ENCODE peak calls at places on chromosomes 16 and 17, in six cellular contexts. G is IMR-90, J is bronchial epithelial cell, H is heart right ventricle, B is hepatocyte, V is fibroblast of lung. U is an unnamed sample.

GRCh38 chr16:27748868-27749546 is 199.1 kb downstream of the KATNIP start:
- DNase-seq in G (peak), J (peak), H (no peak), B (peak), V (peak), U (no peak)

GRCh38 chr17:57675427-57675826 is 69.7 kb downstream of the CCDC182 start:
- DNase-seq in G (no peak), J (no peak), H (no peak), B (no peak), V (no peak), U (no peak)

GRCh38 chr17:38893612-38894011 is 23.8 kb downstream of the LASP1 start:
- DNase-seq in G (no peak), J (no peak), H (peak), B (no peak), V (no peak), U (no peak)

GRCh38 chr16:87789437-87790277 is 23.9 kb upstream of the KLHDC4 start:
- DNase-seq in G (peak), J (peak), H (no peak), B (peak), V (peak), U (no peak)

GRCh38 chr17:16512011-16512410 is 20.0 kb upstream of the LRRC75A start:
- DNase-seq in G (no peak), J (no peak), H (no peak), B (no peak), V (no peak), U (no peak)

GRCh38 chr17:73308017-73308823 is 3.6 kb downstream of the CDC42EP4 start:
- DNase-seq in G (peak), J (peak), H (peak), B (peak), V (peak), U (no peak)

GRCh38 chr17:43877031-43877430 is 30.1 kb downstream of the CD300LG start:
- DNase-seq in G (no peak), J (no peak), H (no peak), B (no peak), V (no peak), U (no peak)

GRCh38 chr17:49434821-49435581 is 20.3 kb upstream of the PHB1 start:
- DNase-seq in G (peak), J (peak), H (no peak), B (peak), V (peak), U (no peak)

GRCh38 chr17:50697663-50698272 is 9.9 kb downstream of the ANKRD40 start:
- DNase-seq in G (no peak), J (no peak), H (no peak), B (no peak), V (no peak), U (no peak)

GRCh38 chr16:77951788-77952187 is 70.6 kb upstream of the CLEC3A start:
- DNase-seq in G (no peak), J (peak), H (no peak), B (peak), V (no peak), U (peak)

GRCh38 chr16:87570938-87571867 is 31.1 kb upstream of the JPH3 start:
- DNase-seq in G (peak), J (peak), H (peak), B (peak), V (peak), U (no peak)

GRCh38 chr17:27241346-27241946 is 52.5 kb upstream of the WSB1 start:
- DNase-seq in G (peak), J (peak), H (no peak), B (peak), V (no peak), U (no peak)

GRCh38 chr17:7354262-7354781 is 634 bp upstream of the TMEM95 start:
- DNase-seq in G (peak), J (peak), H (no peak), B (peak), V (peak), U (no peak)

DNA sequence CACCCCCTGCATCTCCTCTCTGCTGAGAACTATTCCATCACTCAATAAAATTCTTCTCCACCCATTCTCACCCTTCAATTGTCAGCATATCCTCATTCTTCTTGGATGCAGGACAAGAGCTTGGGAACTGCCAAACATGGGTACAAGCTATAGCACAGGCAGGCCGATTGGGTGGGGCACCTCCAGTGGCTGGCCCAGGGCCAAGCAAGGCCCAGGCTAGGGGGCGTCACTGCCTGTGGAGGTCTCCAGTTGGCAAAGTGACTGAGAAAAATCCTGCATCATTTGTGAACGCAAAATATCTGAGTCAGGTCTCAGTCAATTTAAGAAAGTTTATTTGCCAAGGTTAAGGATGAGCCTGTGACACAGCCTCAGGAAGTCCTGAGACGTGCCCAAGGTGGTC is 21.7 kb upstream of the DHRS7B start:
- DNase-seq in G (no peak), J (no peak), H (no peak), B (no peak), V (no peak), U (no peak)
- H3K4me3 ChIP-seq in G (no peak), J (no peak), H (no peak), B (no peak), V (no peak), U (no peak)

DNA sequence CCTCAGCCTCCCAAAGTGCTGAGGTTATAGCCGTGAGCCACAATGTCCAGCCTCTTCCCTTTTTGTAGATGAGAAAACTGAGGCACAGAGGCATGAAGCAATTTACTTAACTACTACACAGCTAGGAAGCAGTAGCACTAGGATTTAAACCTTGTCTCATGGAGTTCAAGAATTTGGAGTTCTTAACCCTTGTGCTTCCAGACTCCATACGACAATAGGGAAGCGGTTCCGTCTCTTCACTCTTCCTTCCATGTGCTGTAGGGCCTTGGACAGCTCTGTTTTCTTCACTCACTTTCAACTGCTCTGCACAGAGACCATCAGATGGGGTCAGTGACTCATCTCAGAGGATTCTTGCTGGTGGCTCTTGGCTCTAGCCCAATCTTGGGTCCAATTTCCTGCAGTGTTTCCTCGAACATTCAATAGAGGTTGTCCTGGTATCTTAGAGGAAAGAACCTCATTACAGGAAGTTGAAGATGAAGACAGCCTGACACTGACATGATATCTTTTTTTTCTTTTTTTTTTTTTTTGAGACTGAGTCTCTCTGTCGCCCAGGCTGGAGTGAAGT is 19.3 kb downstream of the ITGAL start:
- DNase-seq in G (peak), J (peak), H (no peak), B (peak), V (peak), U (no peak)
- TF ChIP-seq CTCF in G (no peak), J (no peak), H (no peak), B (no peak), V (no peak), U (no peak)

GRCh38 chr17:68576811-68577551 is 24.2 kb downstream of the FAM20A start:
- DNase-seq in G (peak), J (peak), H (peak), B (no peak), V (peak), U (no peak)
- H3K4me3 ChIP-seq in G (no peak), J (no peak), H (no peak), B (no peak), V (no peak), U (no peak)

DNA sequence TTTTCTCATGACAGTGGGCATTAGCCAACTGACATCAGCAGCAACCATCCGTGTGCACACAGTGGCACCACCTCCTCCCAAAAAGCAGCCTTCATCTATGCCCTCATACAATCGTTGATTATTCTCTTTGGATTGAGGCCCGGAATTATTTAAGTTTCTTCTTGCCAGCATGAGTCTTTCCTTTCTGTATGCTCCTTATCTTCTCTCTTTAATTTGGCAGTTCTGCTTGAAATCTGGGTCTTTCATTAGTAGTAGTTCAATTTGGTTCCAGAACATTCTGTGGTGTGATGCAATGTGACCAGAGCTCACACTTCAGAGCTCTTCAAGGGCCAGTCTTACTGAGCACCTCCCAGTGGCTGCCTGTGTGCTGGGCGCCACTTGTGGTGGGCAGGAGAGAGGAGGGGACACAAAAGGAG is 52.2 kb upstream of the STH start:
- DNase-seq in G (no peak), J (no peak), H (no peak), B (no peak), V (no peak), U (no peak)
- TF ChIP-seq CTCF in G (no peak), J (no peak), H (no peak), B (no peak), V (no peak), U (no peak)

GRCh38 chr16:53131363-53132071 is 76.7 kb downstream of the CHD9 start:
- DNase-seq in G (peak), J (peak), H (peak), B (peak), V (peak), U (no peak)
- H3K4me3 ChIP-seq in G (peak), J (peak), H (peak), B (peak), V (peak), U (peak)

DNA sequence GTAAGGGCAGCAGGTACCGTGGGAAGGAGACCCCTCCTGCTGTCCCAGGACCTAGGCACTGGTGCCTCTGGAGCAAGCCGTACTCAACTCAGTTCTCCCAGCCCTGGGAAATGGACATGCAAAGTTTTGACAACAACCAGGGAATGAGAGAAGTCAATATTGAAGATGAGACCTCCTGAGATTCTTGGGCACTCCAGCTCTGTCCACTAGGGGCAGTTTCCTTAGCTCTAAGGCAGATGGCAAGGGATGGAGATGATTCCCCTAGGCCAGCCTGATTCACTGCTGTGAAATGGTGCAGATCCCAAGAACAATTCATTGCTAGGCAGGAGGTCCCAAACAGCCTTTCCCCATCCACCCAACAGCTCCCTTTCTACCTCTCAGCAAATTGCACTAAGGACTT is 20.6 kb upstream of the SDR42E2 start:
- DNase-seq in G (peak), J (peak), H (no peak), B (no peak), V (no peak), U (no peak)
- TF ChIP-seq CTCF in G (peak), J (peak), H (no peak), B (peak), V (peak), U (peak)

GRCh38 chr17:79776378-79777165 is 1.4 kb upstream of the CBX2 start:
- DNase-seq in G (no peak), J (no peak), H (no peak), B (peak), V (no peak), U (no peak)
- H3K4me3 ChIP-seq in G (no peak), J (no peak), H (peak), B (no peak), V (no peak), U (no peak)

U was measured in GM12864.